ENCODE peak calls at places on chromosome 10, in eight cellular contexts. One of them, this sample, is unnamed.
A peak's percentile ranks its signal among the peaks of the same experiment; 100 is the strongest.

GRCh38 chr10:78802866-78803265 is 265.9 kb upstream of the ZMIZ1 start:
- DNase-seq in psoas muscle: peak; percentile 68
- DNase-seq in AG04450: peak; percentile 36
- DNase-seq in RKO: no peak
- DNase-seq in NCI-H345: no peak
- DNase-seq in dorsolateral prefrontal cortex: no peak
- DNase-seq in LoVo: no peak
- DNase-seq in GM23248: peak; percentile 92
- DNase-seq in this sample: no peak

GRCh38 chr10:50470345-50470744 is 153.4 kb downstream of the SGMS1 start:
- DNase-seq in psoas muscle: no peak
- DNase-seq in AG04450: no peak
- DNase-seq in RKO: no peak
- DNase-seq in NCI-H345: no peak
- DNase-seq in dorsolateral prefrontal cortex: no peak
- DNase-seq in LoVo: peak; percentile 19
- DNase-seq in GM23248: peak; percentile 8
- DNase-seq in this sample: no peak

GRCh38 chr10:113151178-113151577 is 201.1 kb downstream of the TCF7L2 start:
- DNase-seq in psoas muscle: no peak
- DNase-seq in AG04450: no peak
- DNase-seq in RKO: no peak
- DNase-seq in NCI-H345: no peak
- DNase-seq in dorsolateral prefrontal cortex: no peak
- DNase-seq in LoVo: no peak
- DNase-seq in GM23248: no peak
- DNase-seq in this sample: no peak

GRCh38 chr10:102517553-102517952 is 13.8 kb downstream of the SUFU start:
- DNase-seq in psoas muscle: no peak
- DNase-seq in AG04450: peak; percentile 44
- DNase-seq in RKO: no peak
- DNase-seq in NCI-H345: no peak
- DNase-seq in dorsolateral prefrontal cortex: no peak
- DNase-seq in LoVo: no peak
- DNase-seq in GM23248: peak; percentile 67
- DNase-seq in this sample: no peak

GRCh38 chr10:32153252-32153651 is 97.0 kb upstream of the KIF5B start:
- DNase-seq in psoas muscle: no peak
- DNase-seq in AG04450: no peak
- DNase-seq in RKO: no peak
- DNase-seq in NCI-H345: no peak
- DNase-seq in dorsolateral prefrontal cortex: no peak
- DNase-seq in LoVo: no peak
- DNase-seq in GM23248: no peak
- DNase-seq in this sample: no peak

GRCh38 chr10:55311823-55312431 is 510.9 kb upstream of the PCDH15 start:
- DNase-seq in psoas muscle: no peak
- DNase-seq in AG04450: no peak
- DNase-seq in RKO: no peak
- DNase-seq in NCI-H345: no peak
- DNase-seq in dorsolateral prefrontal cortex: no peak
- DNase-seq in LoVo: no peak
- DNase-seq in GM23248: peak; percentile 21
- DNase-seq in this sample: no peak

GRCh38 chr10:121526801-121527221 is 71.4 kb downstream of the FGFR2 start:
- DNase-seq in psoas muscle: no peak
- DNase-seq in AG04450: no peak
- DNase-seq in RKO: no peak
- DNase-seq in NCI-H345: no peak
- DNase-seq in dorsolateral prefrontal cortex: no peak
- DNase-seq in LoVo: no peak
- DNase-seq in GM23248: no peak
- DNase-seq in this sample: no peak

GRCh38 chr10:73247509-73248258 is 629 bp upstream of the DNAJC9 start:
- DNase-seq in psoas muscle: no peak
- DNase-seq in AG04450: peak; percentile 16
- DNase-seq in RKO: peak; percentile 41
- DNase-seq in NCI-H345: no peak
- DNase-seq in dorsolateral prefrontal cortex: no peak
- DNase-seq in LoVo: no peak
- DNase-seq in GM23248: peak; percentile 13
- DNase-seq in this sample: no peak

GRCh38 chr10:102642553-102643345 is 1.5 kb upstream of the TRIM8 start:
- DNase-seq in psoas muscle: peak; percentile 68
- DNase-seq in AG04450: no peak
- DNase-seq in RKO: peak; percentile 46
- DNase-seq in NCI-H345: peak; percentile 57
- DNase-seq in dorsolateral prefrontal cortex: peak; percentile 50
- DNase-seq in LoVo: peak; percentile 33
- DNase-seq in GM23248: peak; percentile 80
- DNase-seq in this sample: no peak

GRCh38 chr10:68154211-68154497 is 44.9 kb downstream of the MYPN start:
- DNase-seq in psoas muscle: peak; percentile 56
- DNase-seq in AG04450: peak; percentile 47
- DNase-seq in RKO: no peak
- DNase-seq in NCI-H345: peak; percentile 0
- DNase-seq in dorsolateral prefrontal cortex: peak; percentile 47
- DNase-seq in LoVo: no peak
- DNase-seq in GM23248: peak; percentile 22
- DNase-seq in this sample: no peak

GRCh38 chr10:133336131-133337078 is at the start of gene CALY:
- DNase-seq in psoas muscle: peak; percentile 24
- DNase-seq in AG04450: no peak
- DNase-seq in RKO: no peak
- DNase-seq in NCI-H345: peak; percentile 60
- DNase-seq in dorsolateral prefrontal cortex: peak; percentile 92
- DNase-seq in LoVo: no peak
- DNase-seq in GM23248: peak; percentile 15
- DNase-seq in this sample: no peak

GRCh38 chr10:122499491-122499941 is 38.2 kb downstream of the HTRA1 start:
- DNase-seq in psoas muscle: peak; percentile 34
- DNase-seq in AG04450: peak; percentile 21
- DNase-seq in RKO: no peak
- DNase-seq in NCI-H345: no peak
- DNase-seq in dorsolateral prefrontal cortex: peak; percentile 60
- DNase-seq in LoVo: no peak
- DNase-seq in GM23248: peak; percentile 88
- DNase-seq in this sample: no peak

GRCh38 chr10:118669020-118669766 is 73.7 kb upstream of the PRLHR start:
- DNase-seq in psoas muscle: no peak
- DNase-seq in AG04450: no peak
- DNase-seq in RKO: no peak
- DNase-seq in NCI-H345: no peak
- DNase-seq in dorsolateral prefrontal cortex: peak; percentile 79
- DNase-seq in LoVo: no peak
- DNase-seq in GM23248: peak; percentile 82
- DNase-seq in this sample: no peak

GRCh38 chr10:7561216-7561893 is 105.4 kb downstream of the ITIH5 start:
- DNase-seq in psoas muscle: peak; percentile 68
- DNase-seq in AG04450: no peak
- DNase-seq in RKO: no peak
- DNase-seq in NCI-H345: no peak
- DNase-seq in dorsolateral prefrontal cortex: no peak
- DNase-seq in LoVo: no peak
- DNase-seq in GM23248: peak; percentile 45
- DNase-seq in this sample: no peak